ENCODE peak calls at places on chromosomes 12 and 14, in five cellular contexts. R is PC-3, T is GM13977, E is psoas muscle, O is choroid plexus epithelial cell. X is an unnamed sample.

GRCh38 chr12:87311206-87311605 is 718.0 kb downstream of the C12orf50 start:
- DNase-seq in T (no peak), O (peak), R (no peak), E (no peak), X (no peak)

GRCh38 chr12:28961948-28962384 is 187.1 kb upstream of the FAR2 start:
- DNase-seq in T (no peak), O (peak), E (no peak), R (peak), X (no peak)

GRCh38 chr12:132194056-132194455 is 49.8 kb downstream of the NOC4L start:
- DNase-seq in R (no peak), O (peak), E (no peak), T (no peak), X (no peak)

GRCh38 chr12:51531982-51532497 is 59.0 kb upstream of the SCN8A start:
- DNase-seq in T (peak), R (peak), E (peak), O (peak), X (peak)

GRCh38 chr14:68516235-68516634 is 276.6 kb downstream of the ZFP36L1 start:
- DNase-seq in E (no peak), O (no peak), R (no peak), T (no peak), X (no peak)

GRCh38 chr12:70719672-70720420 is 82.6 kb upstream of the PTPRB start:
- DNase-seq in O (peak), R (peak), E (peak), T (peak), X (no peak)

GRCh38 chr12:8554451-8555195 is 13.9 kb upstream of the CLEC4E start:
- DNase-seq in O (peak), E (no peak), T (no peak), R (peak), X (no peak)

GRCh38 chr14:81286574-81287370 is 66.0 kb upstream of the GTF2A1 start:
- DNase-seq in T (no peak), E (no peak), R (no peak), O (no peak), X (no peak)

GRCh38 chr12:18591473-18591872 is 146.3 kb downstream of the PLCZ1 start:
- DNase-seq in T (no peak), R (peak), O (no peak), E (no peak), X (no peak)

GRCh38 chr12:18583655-18584054 is 154.2 kb downstream of the PLCZ1 start:
- DNase-seq in T (no peak), O (peak), R (no peak), E (no peak), X (no peak)

DNA sequence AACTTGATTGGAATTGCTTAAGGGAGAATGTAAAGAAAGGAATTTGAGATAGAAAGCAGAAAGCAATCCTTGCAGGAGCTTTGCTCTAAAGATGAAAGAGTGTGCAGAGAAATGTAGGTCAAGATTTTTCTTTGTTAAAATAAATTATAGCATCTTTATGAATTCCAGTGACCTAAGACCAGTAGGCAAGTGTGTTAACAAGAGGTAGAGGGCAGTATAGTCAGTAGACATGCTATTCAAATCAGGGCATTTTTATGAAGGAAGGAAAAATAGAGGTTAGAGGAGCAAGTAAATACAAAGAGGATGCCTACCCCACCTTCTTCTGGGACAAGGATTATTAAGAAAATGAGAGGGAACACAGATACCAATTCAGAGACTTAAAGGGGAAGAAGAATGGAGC is 148.5 kb downstream of the PLCZ1 start:
- DNase-seq in O (peak), T (no peak), E (no peak), R (no peak), X (no peak)
- TF ChIP-seq CTCF in O (peak), T (no peak), E (no peak), R (peak), X (no peak)

GRCh38 chr12:75844049-75844448 is 187.5 kb downstream of the PHLDA1 start:
- DNase-seq in E (no peak), T (no peak), O (no peak), R (no peak), X (no peak)
- TF ChIP-seq CTCF in E (no peak), T (no peak), O (no peak), R (no peak), X (no peak)

GRCh38 chr12:54012631-54013398 is 4.0 kb downstream of the HOXC8 start:
- DNase-seq in T (no peak), E (no peak), O (no peak), R (peak), X (no peak)
- TF ChIP-seq CTCF in T (no peak), E (no peak), O (no peak), R (no peak), X (no peak)

GRCh38 chr12:122865268-122866231 is 30.3 kb downstream of the HIP1R start:
- DNase-seq in O (no peak), T (no peak), R (peak), E (no peak), X (no peak)
- TF ChIP-seq CTCF in O (peak), T (peak), R (peak), E (no peak), X (peak)

GRCh38 chr12:122861586-122861970 is 26.3 kb downstream of the HIP1R start:
- DNase-seq in E (no peak), R (no peak), T (no peak), O (no peak), X (no peak)
- TF ChIP-seq CTCF in E (no peak), R (no peak), T (no peak), O (no peak), X (no peak)

DNA sequence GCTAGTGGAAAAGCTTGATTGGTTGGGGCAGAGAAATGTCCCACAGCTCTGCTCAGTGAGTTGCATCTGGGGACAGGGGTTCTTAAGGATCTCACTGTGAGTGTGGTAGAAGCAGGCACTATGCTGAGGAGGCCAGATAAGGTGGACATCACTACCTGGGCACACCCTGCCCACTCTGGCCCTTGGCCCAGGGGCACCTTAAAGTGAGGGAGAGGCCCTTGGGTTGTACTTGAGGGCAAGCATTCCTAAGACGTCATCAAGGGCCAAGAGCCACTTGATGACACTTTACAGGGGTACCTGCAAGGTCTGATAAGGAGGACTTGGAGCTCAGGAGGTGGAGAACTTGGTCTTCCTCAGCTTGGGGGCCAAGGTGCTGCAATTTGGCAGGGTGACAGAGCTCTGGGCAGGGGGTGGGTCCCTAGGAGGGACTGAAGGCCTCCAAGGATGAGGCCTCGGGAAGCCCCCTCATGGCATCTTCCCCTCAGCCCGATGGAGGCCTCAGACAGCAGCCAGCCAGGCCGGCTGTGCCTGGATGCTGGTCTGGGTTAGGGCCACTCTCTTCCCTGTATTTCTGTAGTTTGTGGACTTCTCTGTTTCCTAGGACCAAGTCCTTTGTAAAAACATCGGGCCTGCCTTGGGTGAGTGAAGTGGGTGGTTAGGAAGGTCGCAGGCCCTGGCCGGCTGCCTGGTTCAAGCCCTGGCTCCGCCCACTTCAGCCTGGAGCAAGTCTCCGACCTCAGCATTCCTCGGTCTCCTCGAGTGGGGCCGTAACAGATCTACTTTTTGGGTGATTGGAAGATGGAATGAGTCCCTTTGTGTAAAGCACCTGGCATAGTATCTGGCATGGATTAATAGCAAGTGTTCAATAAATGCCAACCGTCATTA is 24.8 kb downstream of the GPR68 start:
- DNase-seq in T (no peak), R (no peak), E (no peak), O (no peak), X (no peak)
- TF ChIP-seq CTCF in T (no peak), R (no peak), E (no peak), O (no peak), X (no peak)

GRCh38 chr12:15152456-15152855 is 68.8 kb downstream of the RERG start:
- DNase-seq in R (peak), O (peak), T (no peak), E (no peak), X (no peak)
- TF ChIP-seq CTCF in R (no peak), O (peak), T (no peak), E (peak), X (no peak)

GRCh38 chr14:92160619-92161018 is 38.9 kb downstream of the CPSF2 start:
- DNase-seq in O (peak), E (peak), R (no peak), T (no peak), X (no peak)
- TF ChIP-seq CTCF in O (no peak), E (no peak), R (no peak), T (no peak), X (no peak)

GRCh38 chr12:6867407-6868210 is at the start of gene TPI1:
- DNase-seq in T (peak), O (peak), R (peak), E (peak), X (peak)

GRCh38 chr12:6866163-6866919 is 990 bp upstream of the TPI1 start:
- DNase-seq in T (no peak), E (no peak), O (peak), R (no peak), X (no peak)

GRCh38 chr12:6869049-6870021 is 2.0 kb downstream of the TPI1 start:
- DNase-seq in R (peak), T (peak), O (peak), E (peak), X (peak)

GRCh38 chr12:6866920-6867406 is 368 bp upstream of the TPI1 start:
- DNase-seq in O (no peak), E (no peak), T (peak), R (peak), X (no peak)

GRCh38 chr12:6868211-6869048 is 1.1 kb downstream of the TPI1 start:
- DNase-seq in R (no peak), T (no peak), O (peak), E (no peak), X (no peak)
- TF ChIP-seq CTCF in R (peak), T (no peak), O (peak), E (no peak), X (no peak)